ENCODE peak calls at places on chromosome 20, in six cellular contexts. D is PC-9, H is brain microvascular endothelial cell, A is AG04450, X is Calu3, B is glutamatergic neuron. W is an unnamed sample.

GRCh38 chr20:43746344-43747137 is 19.7 kb upstream of the GTSF1L start:
- DNase-seq in A (no peak), D (no peak), B (no peak), X (no peak), H (no peak), W (no peak)

GRCh38 chr20:19497064-19497463 is 261.0 kb upstream of the RIN2 start:
- DNase-seq in B (no peak), A (no peak), D (no peak), H (peak; percentile 7), X (no peak), W (peak; percentile 40)

GRCh38 chr20:62723768-62724420 is 15.3 kb downstream of the NTSR1 start:
- DNase-seq in A (no peak), H (no peak), B (no peak), X (no peak), D (no peak), W (no peak)

GRCh38 chr20:48008850-48009535 is 223.7 kb upstream of the SULF2 start:
- DNase-seq in H (no peak), D (no peak), X (no peak), B (no peak), A (no peak), W (no peak)

GRCh38 chr20:17635846-17636245 is 46.2 kb downstream of the RRBP1 start:
- DNase-seq in X (no peak), D (no peak), H (no peak), A (no peak), B (peak; percentile 65), W (no peak)

GRCh38 chr20:18943542-18943941 is 130.0 kb downstream of the SCP2D1 start:
- DNase-seq in H (no peak), X (no peak), D (no peak), A (no peak), B (no peak), W (peak; percentile 43)

GRCh38 chr20:47664744-47665143 is 120.5 kb downstream of the SULF2 start:
- DNase-seq in H (no peak), X (no peak), B (no peak), A (no peak), D (no peak), W (no peak)

GRCh38 chr20:49781676-49782075 is 31.0 kb upstream of the SLC9A8 start:
- DNase-seq in H (no peak), D (no peak), A (no peak), B (no peak), X (no peak), W (no peak)

GRCh38 chr20:52054123-52054522 is 137.5 kb downstream of the ZFP64 start:
- DNase-seq in D (no peak), H (no peak), A (no peak), X (no peak), B (no peak), W (no peak)

GRCh38 chr20:57482148-57482547 is 42.8 kb downstream of the CTCFL start:
- DNase-seq in A (no peak), D (no peak), X (peak; percentile 33), B (no peak), H (no peak), W (no peak)

GRCh38 chr20:1333462-1334369 is 4.8 kb upstream of the SDCBP2 start:
- DNase-seq in H (no peak), B (no peak), D (no peak), X (no peak), A (no peak), W (no peak)

GRCh38 chr20:34295284-34295683 is 7.9 kb downstream of the AHCY start:
- DNase-seq in H (no peak), X (no peak), B (no peak), A (no peak), D (no peak), W (no peak)

GRCh38 chr20:4606046-4606445 is 115.7 kb upstream of the PRND start:
- DNase-seq in B (no peak), H (no peak), A (no peak), X (no peak), D (no peak), W (no peak)

GRCh38 chr20:4608861-4609260 is 112.8 kb upstream of the PRND start:
- DNase-seq in B (no peak), D (no peak), X (no peak), A (no peak), H (no peak), W (no peak)

GRCh38 chr20:4605166-4605565 is 116.5 kb upstream of the PRND start:
- DNase-seq in D (no peak), X (no peak), H (no peak), A (no peak), B (no peak), W (no peak)

GRCh38 chr20:4609511-4609910 is 112.2 kb upstream of the PRND start:
- DNase-seq in X (no peak), H (no peak), B (no peak), A (no peak), D (no peak), W (no peak)

GRCh38 chr20:4607287-4607713 is 114.4 kb upstream of the PRND start:
- DNase-seq in B (peak; percentile 56), D (peak; percentile 57), H (peak; percentile 60), X (peak; percentile 39), A (peak; percentile 36), W (peak; percentile 83)
- TF ChIP-seq CTCF in B (peak; percentile 91), D (peak; percentile 97), H (peak; percentile 92), X (peak; percentile 73), A (peak; percentile 96), W (peak; percentile 96)

DNA sequence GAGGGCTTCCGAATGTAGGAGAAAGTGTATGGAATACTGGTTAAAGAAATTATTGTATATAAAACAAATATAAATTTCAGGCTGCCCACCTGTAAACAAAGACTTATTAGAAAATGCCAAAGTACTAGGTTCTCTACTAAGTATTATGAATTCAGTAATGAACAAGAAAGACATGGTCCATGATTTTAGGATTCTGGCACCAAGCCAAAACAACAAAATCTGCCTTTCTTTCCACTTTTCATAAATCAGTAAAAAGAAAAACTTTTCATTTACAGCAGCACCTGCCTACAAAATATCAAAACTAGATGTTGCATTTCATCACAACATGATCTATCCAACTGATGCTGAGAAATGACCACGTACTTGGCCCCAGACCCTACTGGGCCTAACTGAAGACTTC is 14.5 kb upstream of the SNRPB start:
- DNase-seq in B (no peak), H (no peak), X (no peak), A (no peak), D (no peak), W (no peak)
- TF ChIP-seq CTCF in B (no peak), H (no peak), X (no peak), A (no peak), D (no peak), W (no peak)

DNA sequence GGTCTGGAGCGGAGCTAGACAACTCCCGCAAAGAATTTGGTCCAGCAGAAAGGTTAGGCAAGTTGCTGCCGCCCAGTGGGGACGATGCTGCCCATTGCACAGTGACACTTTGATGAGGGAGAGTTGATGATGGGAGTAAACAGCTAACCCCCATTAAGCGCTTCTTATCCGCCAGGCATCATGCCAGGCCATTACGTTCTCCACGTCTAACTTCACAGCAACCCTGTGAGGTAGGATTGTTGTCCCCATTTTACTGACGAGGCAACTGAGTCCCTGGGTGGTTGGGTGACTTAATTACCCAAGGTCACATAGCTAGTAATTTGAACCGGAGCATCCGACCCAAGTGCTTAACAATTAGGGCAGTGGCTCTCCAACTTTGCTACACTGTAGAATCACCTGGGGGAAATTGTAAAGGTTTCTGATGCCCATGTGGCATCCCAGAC is 731 bp downstream of the RALGAPB start:
- DNase-seq in B (no peak), A (no peak), D (no peak), X (no peak), H (no peak), W (peak; percentile 40)
- TF ChIP-seq CTCF in B (no peak), A (no peak), D (no peak), X (no peak), H (peak; percentile 47), W (peak; percentile 36)

GRCh38 chr20:46182801-46183200 is 64.7 kb downstream of the CD40 start:
- DNase-seq in D (no peak), A (no peak), X (no peak), B (no peak), H (no peak), W (no peak)
- TF ChIP-seq CTCF in D (no peak), A (no peak), X (no peak), B (no peak), H (no peak), W (peak; percentile 12)

DNA sequence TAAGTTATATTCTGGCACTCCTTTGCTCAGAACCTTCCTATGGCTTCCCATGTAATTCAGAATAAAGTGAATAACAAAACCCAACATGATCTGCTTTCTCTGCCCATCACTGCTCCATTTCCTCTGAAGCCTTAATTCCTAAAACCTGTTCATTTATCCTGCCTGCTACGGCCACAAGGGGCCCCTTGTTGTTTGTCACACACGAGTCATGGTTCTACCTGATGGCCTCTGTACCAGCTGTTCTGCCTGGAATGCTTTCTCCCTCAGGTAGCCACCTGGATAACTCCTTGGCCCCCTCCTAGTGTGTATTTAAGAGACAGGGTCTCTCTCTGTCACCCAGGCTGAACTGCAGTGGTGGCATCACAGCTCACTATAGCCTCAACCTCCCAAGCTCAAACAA is 26.8 kb downstream of the ERGIC3 start:
- DNase-seq in H (no peak), X (peak; percentile 62), A (no peak), B (no peak), D (peak; percentile 26), W (peak; percentile 70)
- TF ChIP-seq CTCF in H (peak; percentile 55), X (peak; percentile 74), A (peak; percentile 26), B (no peak), D (peak; percentile 56), W (peak; percentile 69)

W was measured in PC-3.